ENCODE peak calls at places on chromosomes 3 and 15, in eight cellular contexts. One of them, this sample, is unnamed.
A peak's percentile ranks its signal among the peaks of the same experiment; 100 is the strongest.

GRCh38 chr15:40097968-40098476 is 10.7 kb downstream of the BMF start:
- DNase-seq in NCI-H774: no peak
- DNase-seq in mammary epithelial cell: no peak
- DNase-seq in naive thymus-derived CD4-positive, alpha-beta T cell: no peak
- DNase-seq in fibroblast of pulmonary artery: no peak
- DNase-seq in mesenchymal stem cell: peak; percentile 60
- DNase-seq in NCI-H1436 treated with DMSO at 0.1 percent for 48 hours: no peak
- DNase-seq in IMR-90: no peak
- DNase-seq in this sample: no peak

GRCh38 chr3:52183786-52184445 is 14.0 kb upstream of the ALAS1 start:
- DNase-seq in mesenchymal stem cell: no peak
- DNase-seq in NCI-H1436 treated with DMSO at 0.1 percent for 48 hours: no peak
- DNase-seq in naive thymus-derived CD4-positive, alpha-beta T cell: no peak
- DNase-seq in IMR-90: no peak
- DNase-seq in fibroblast of pulmonary artery: no peak
- DNase-seq in NCI-H774: no peak
- DNase-seq in mammary epithelial cell: no peak
- DNase-seq in this sample: no peak

GRCh38 chr3:31777092-31777491 is 204.0 kb downstream of the OSBPL10 start:
- DNase-seq in naive thymus-derived CD4-positive, alpha-beta T cell: no peak
- DNase-seq in NCI-H1436 treated with DMSO at 0.1 percent for 48 hours: no peak
- DNase-seq in mammary epithelial cell: peak; percentile 41
- DNase-seq in IMR-90: peak; percentile 23
- DNase-seq in fibroblast of pulmonary artery: no peak
- DNase-seq in NCI-H774: no peak
- DNase-seq in mesenchymal stem cell: no peak
- DNase-seq in this sample: no peak

GRCh38 chr3:43632269-43632733 is 10.5 kb upstream of the ANO10 start:
- DNase-seq in IMR-90: peak; percentile 90
- DNase-seq in naive thymus-derived CD4-positive, alpha-beta T cell: no peak
- DNase-seq in NCI-H774: no peak
- DNase-seq in fibroblast of pulmonary artery: peak; percentile 62
- DNase-seq in NCI-H1436 treated with DMSO at 0.1 percent for 48 hours: no peak
- DNase-seq in mesenchymal stem cell: peak; percentile 73
- DNase-seq in mammary epithelial cell: peak; percentile 81
- DNase-seq in this sample: no peak

GRCh38 chr3:10777627-10778026 is 38.4 kb upstream of the SLC6A11 start:
- DNase-seq in mesenchymal stem cell: no peak
- DNase-seq in IMR-90: no peak
- DNase-seq in mammary epithelial cell: no peak
- DNase-seq in NCI-H774: no peak
- DNase-seq in naive thymus-derived CD4-positive, alpha-beta T cell: no peak
- DNase-seq in NCI-H1436 treated with DMSO at 0.1 percent for 48 hours: no peak
- DNase-seq in fibroblast of pulmonary artery: no peak
- DNase-seq in this sample: no peak

GRCh38 chr3:149203758-149204157 is 17.9 kb downstream of the CP start:
- DNase-seq in NCI-H774: no peak
- DNase-seq in mesenchymal stem cell: no peak
- DNase-seq in IMR-90: no peak
- DNase-seq in naive thymus-derived CD4-positive, alpha-beta T cell: no peak
- DNase-seq in NCI-H1436 treated with DMSO at 0.1 percent for 48 hours: no peak
- DNase-seq in mammary epithelial cell: no peak
- DNase-seq in fibroblast of pulmonary artery: no peak
- DNase-seq in this sample: no peak

GRCh38 chr3:128849776-128850542 is 29.5 kb upstream of the ACAD9 start:
- DNase-seq in fibroblast of pulmonary artery: peak; percentile 15
- DNase-seq in naive thymus-derived CD4-positive, alpha-beta T cell: no peak
- DNase-seq in mesenchymal stem cell: no peak
- DNase-seq in NCI-H1436 treated with DMSO at 0.1 percent for 48 hours: no peak
- DNase-seq in mammary epithelial cell: no peak
- DNase-seq in NCI-H774: no peak
- DNase-seq in IMR-90: no peak
- DNase-seq in this sample: no peak

GRCh38 chr3:177427096-177427495 is 229.8 kb upstream of the TBL1XR1 start:
- DNase-seq in mesenchymal stem cell: no peak
- DNase-seq in mammary epithelial cell: no peak
- DNase-seq in fibroblast of pulmonary artery: no peak
- DNase-seq in IMR-90: no peak
- DNase-seq in NCI-H774: no peak
- DNase-seq in NCI-H1436 treated with DMSO at 0.1 percent for 48 hours: no peak
- DNase-seq in naive thymus-derived CD4-positive, alpha-beta T cell: peak; percentile 20
- DNase-seq in this sample: no peak

GRCh38 chr15:52558196-52558595 is 10.6 kb downstream of the ARPP19 start:
- DNase-seq in NCI-H1436 treated with DMSO at 0.1 percent for 48 hours: no peak
- DNase-seq in mammary epithelial cell: peak; percentile 96
- DNase-seq in mesenchymal stem cell: peak; percentile 86
- DNase-seq in NCI-H774: no peak
- DNase-seq in naive thymus-derived CD4-positive, alpha-beta T cell: no peak
- DNase-seq in IMR-90: peak; percentile 78
- DNase-seq in fibroblast of pulmonary artery: peak; percentile 55
- DNase-seq in this sample: no peak

GRCh38 chr15:101086394-101087171 is 165.3 kb downstream of the CHSY1 start:
- DNase-seq in NCI-H1436 treated with DMSO at 0.1 percent for 48 hours: no peak
- DNase-seq in fibroblast of pulmonary artery: no peak
- DNase-seq in IMR-90: no peak
- DNase-seq in NCI-H774: no peak
- DNase-seq in mesenchymal stem cell: no peak
- DNase-seq in naive thymus-derived CD4-positive, alpha-beta T cell: no peak
- DNase-seq in mammary epithelial cell: no peak
- DNase-seq in this sample: no peak

GRCh38 chr3:128187495-128187894 is 34.2 kb downstream of the EEFSEC start:
- DNase-seq in NCI-H1436 treated with DMSO at 0.1 percent for 48 hours: no peak
- DNase-seq in IMR-90: no peak
- DNase-seq in NCI-H774: no peak
- DNase-seq in naive thymus-derived CD4-positive, alpha-beta T cell: no peak
- DNase-seq in mesenchymal stem cell: no peak
- DNase-seq in fibroblast of pulmonary artery: no peak
- DNase-seq in mammary epithelial cell: no peak
- DNase-seq in this sample: no peak

GRCh38 chr15:77819841-77820728 is 187.4 kb upstream of the LINGO1 start:
- DNase-seq in naive thymus-derived CD4-positive, alpha-beta T cell: no peak
- DNase-seq in fibroblast of pulmonary artery: no peak
- DNase-seq in mammary epithelial cell: peak; percentile 17
- DNase-seq in NCI-H1436 treated with DMSO at 0.1 percent for 48 hours: no peak
- DNase-seq in NCI-H774: peak; percentile 24
- DNase-seq in mesenchymal stem cell: peak; percentile 14
- DNase-seq in IMR-90: no peak
- DNase-seq in this sample: no peak

GRCh38 chr3:11522398-11522715 is 121.4 kb downstream of the VGLL4 start:
- DNase-seq in fibroblast of pulmonary artery: no peak
- DNase-seq in mesenchymal stem cell: peak; percentile 62
- DNase-seq in mammary epithelial cell: no peak
- DNase-seq in NCI-H1436 treated with DMSO at 0.1 percent for 48 hours: no peak
- DNase-seq in IMR-90: peak; percentile 63
- DNase-seq in naive thymus-derived CD4-positive, alpha-beta T cell: no peak
- DNase-seq in NCI-H774: no peak
- DNase-seq in this sample: no peak

GRCh38 chr3:39404943-39405686 is 1.4 kb upstream of the RPSA start:
- DNase-seq in IMR-90: no peak
- DNase-seq in naive thymus-derived CD4-positive, alpha-beta T cell: no peak
- DNase-seq in mammary epithelial cell: no peak
- DNase-seq in fibroblast of pulmonary artery: no peak
- DNase-seq in mesenchymal stem cell: no peak
- DNase-seq in NCI-H774: no peak
- DNase-seq in NCI-H1436 treated with DMSO at 0.1 percent for 48 hours: no peak
- DNase-seq in this sample: no peak

GRCh38 chr3:99012051-99012450 is 110.6 kb upstream of the DCBLD2 start:
- DNase-seq in fibroblast of pulmonary artery: peak; percentile 40
- DNase-seq in naive thymus-derived CD4-positive, alpha-beta T cell: no peak
- DNase-seq in IMR-90: peak; percentile 13
- DNase-seq in NCI-H1436 treated with DMSO at 0.1 percent for 48 hours: no peak
- DNase-seq in mesenchymal stem cell: no peak
- DNase-seq in mammary epithelial cell: no peak
- DNase-seq in NCI-H774: no peak
- DNase-seq in this sample: no peak

GRCh38 chr15:71295242-71296031 is 180.2 kb downstream of the THSD4 start:
- DNase-seq in fibroblast of pulmonary artery: peak; percentile 96
- DNase-seq in mammary epithelial cell: peak; percentile 100
- DNase-seq in NCI-H774: no peak
- DNase-seq in naive thymus-derived CD4-positive, alpha-beta T cell: no peak
- DNase-seq in IMR-90: peak; percentile 100
- DNase-seq in mesenchymal stem cell: peak; percentile 96
- DNase-seq in NCI-H1436 treated with DMSO at 0.1 percent for 48 hours: no peak
- DNase-seq in this sample: no peak